ENCODE peak calls at places on chromosomes 6 and 20, in seven cellular contexts. J is SK-N-SH, X is GM12878, R is K562, Z is H1, M is GM12892, V is HepG2. Y is an unnamed sample.

GRCh38 chr6:44742828-44743372 is 355.4 kb downstream of the CDC5L start:
- DNase-seq in M (no peak), V (no peak), X (no peak), Z (no peak), R (no peak), J (no peak), Y (no peak)

GRCh38 chr6:136640132-136640915 is 90.1 kb upstream of the MAP7 start:
- DNase-seq in Z (no peak), R (no peak), J (no peak), X (no peak), M (no peak), V (no peak), Y (no peak)

GRCh38 chr20:24827603-24828295 is 121.3 kb upstream of the CST7 start:
- DNase-seq in V (no peak), X (no peak), M (no peak), Z (no peak), J (no peak), R (no peak), Y (no peak)

GRCh38 chr20:21704408-21705385 is 767 bp upstream of the PAX1 start:
- DNase-seq in Z (no peak), M (no peak), X (no peak), J (no peak), V (no peak), R (no peak), Y (no peak)

GRCh38 chr6:117531346-117531745 is 48.9 kb downstream of the DCBLD1 start:
- DNase-seq in M (no peak), V (no peak), J (no peak), X (no peak), R (no peak), Z (no peak), Y (no peak)

GRCh38 chr6:41489284-41489851 is 56.8 kb upstream of the FOXP4 start:
- DNase-seq in V (no peak), R (no peak), Z (no peak), M (no peak), J (peak; percentile 87), X (no peak), Y (no peak)

GRCh38 chr20:17806107-17806506 is 106.3 kb downstream of the BANF2 start:
- DNase-seq in X (no peak), V (no peak), R (no peak), Z (no peak), J (no peak), M (no peak), Y (no peak)

GRCh38 chr6:34486106-34486740 is 20.3 kb downstream of the PACSIN1 start:
- DNase-seq in V (no peak), M (no peak), R (no peak), X (no peak), J (peak; percentile 9), Z (no peak), Y (no peak)

GRCh38 chr6:77857421-77857820 is 204.6 kb downstream of the MEI4 start:
- DNase-seq in V (no peak), R (no peak), X (no peak), J (no peak), M (no peak), Z (no peak), Y (no peak)

GRCh38 chr6:120122401-120122800 is 772.8 kb upstream of the MAN1A1 start:
- DNase-seq in R (no peak), X (no peak), J (no peak), M (no peak), V (no peak), Z (no peak), Y (no peak)

GRCh38 chr6:1619106-1619665 is 9.5 kb downstream of the FOXC1 start:
- DNase-seq in X (no peak), V (no peak), M (no peak), R (no peak), Z (no peak), J (no peak), Y (no peak)

GRCh38 chr6:159886270-159886669 is 4.5 kb upstream of the MAS1 start:
- DNase-seq in V (no peak), M (no peak), R (no peak), Z (no peak), X (no peak), J (no peak), Y (no peak)

GRCh38 chr6:168968228-168968627 is 285.4 kb downstream of the THBS2 start:
- DNase-seq in Z (no peak), J (no peak), X (no peak), V (peak; percentile 44), R (no peak), M (no peak), Y (no peak)

GRCh38 chr6:125444234-125444949 is 142.6 kb upstream of the HDDC2 start:
- DNase-seq in M (no peak), R (no peak), V (no peak), Z (no peak), J (no peak), X (no peak), Y (no peak)

GRCh38 chr20:62916703-62917476 is 9.4 kb downstream of the DIDO1 start:
- DNase-seq in V (peak; percentile 96), J (no peak), Z (no peak), R (no peak), M (no peak), X (no peak), Y (no peak)

GRCh38 chr6:141548969-141549368 is 583.8 kb upstream of the GJE1 start:
- DNase-seq in X (no peak), Z (no peak), R (no peak), M (no peak), V (peak; percentile 38), J (no peak), Y (no peak)

GRCh38 chr6:30219244-30219643 is 6.0 kb upstream of the TRIM26 start:
- DNase-seq in J (peak; percentile 72), M (no peak), X (peak; percentile 23), Z (no peak), R (peak; percentile 46), V (peak; percentile 77), Y (no peak)

GRCh38 chr20:44664127-44664526 is 12.6 kb upstream of the ADA start:
- DNase-seq in Z (no peak), X (no peak), M (no peak), J (no peak), R (no peak), V (no peak), Y (no peak)

GRCh38 chr6:34145161-34146020 is 496 bp downstream of the GRM4 start:
- DNase-seq in Z (no peak), V (no peak), X (no peak), R (no peak), J (peak; percentile 78), M (no peak), Y (no peak)

GRCh38 chr6:111711476-111711875 is 105.8 kb upstream of the TRAF3IP2 start:
- DNase-seq in V (no peak), Z (no peak), R (no peak), X (no peak), J (peak; percentile 59), M (no peak), Y (no peak)

GRCh38 chr6:159170999-159171712 is 2.0 kb downstream of the FNDC1 start:
- DNase-seq in M (no peak), V (no peak), R (no peak), Z (no peak), X (no peak), J (no peak), Y (no peak)

GRCh38 chr6:52535711-52536423 is 41.0 kb downstream of the TRAM2 start:
- DNase-seq in X (no peak), M (no peak), R (no peak), V (no peak), J (no peak), Z (no peak), Y (no peak)

GRCh38 chr6:89669002-89669401 is 30.5 kb upstream of the LYRM2 start:
- DNase-seq in Z (no peak), M (no peak), J (no peak), X (no peak), V (no peak), R (no peak), Y (no peak)

GRCh38 chr20:25859649-25860530 is 163.2 kb upstream of the ZNF337 start:
- DNase-seq in X (no peak), V (peak; percentile 65), M (no peak), J (peak; percentile 77), R (peak; percentile 25), Z (no peak), Y (no peak)

DNA sequence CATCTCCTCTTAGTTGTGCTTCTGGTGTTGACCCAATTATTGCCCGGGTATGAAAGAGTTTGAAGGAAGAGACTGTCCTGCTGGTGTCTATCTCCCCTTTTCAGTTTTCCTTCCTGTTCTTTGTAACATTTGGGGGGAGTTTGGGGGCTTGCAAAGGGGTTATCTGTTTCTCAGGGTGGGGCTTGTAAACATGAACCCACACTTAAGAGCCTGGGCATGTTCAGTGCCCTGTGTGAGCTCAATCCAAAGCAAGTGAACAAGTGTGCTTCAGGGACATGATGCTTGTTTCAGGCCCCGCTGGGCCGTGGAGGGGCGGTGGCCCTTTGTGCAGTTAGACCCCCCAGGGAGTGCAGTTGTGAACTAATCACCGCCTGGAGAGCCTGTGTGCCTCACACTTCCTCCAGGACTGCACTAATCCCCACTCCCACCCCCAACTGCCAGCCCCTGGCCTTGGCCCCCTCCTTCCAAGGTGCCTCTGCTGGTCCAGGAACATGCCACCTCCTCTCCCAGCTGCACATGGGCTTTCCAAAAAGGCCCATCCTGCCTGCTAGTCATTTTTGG is 58.1 kb downstream of the RREB1 start:
- DNase-seq in M (no peak), R (peak; percentile 55), Z (no peak), V (no peak), J (no peak), X (no peak), Y (no peak)
- TF ChIP-seq TAF1 in M (no peak), R (peak; percentile 11), Z (no peak), V (no peak), J (no peak), X (no peak), Y (no peak)

GRCh38 chr6:148760568-148761531 is 14.0 kb downstream of the UST start:
- DNase-seq in M (no peak), J (no peak), X (peak; percentile 64), R (no peak), V (no peak), Z (no peak), Y (no peak)
- TF ChIP-seq POLR2AphosphoS5 in M (peak; percentile 54), J (no peak), X (peak; percentile 69), R (no peak), V (no peak), Z (no peak), Y (peak; percentile 66)

DNA sequence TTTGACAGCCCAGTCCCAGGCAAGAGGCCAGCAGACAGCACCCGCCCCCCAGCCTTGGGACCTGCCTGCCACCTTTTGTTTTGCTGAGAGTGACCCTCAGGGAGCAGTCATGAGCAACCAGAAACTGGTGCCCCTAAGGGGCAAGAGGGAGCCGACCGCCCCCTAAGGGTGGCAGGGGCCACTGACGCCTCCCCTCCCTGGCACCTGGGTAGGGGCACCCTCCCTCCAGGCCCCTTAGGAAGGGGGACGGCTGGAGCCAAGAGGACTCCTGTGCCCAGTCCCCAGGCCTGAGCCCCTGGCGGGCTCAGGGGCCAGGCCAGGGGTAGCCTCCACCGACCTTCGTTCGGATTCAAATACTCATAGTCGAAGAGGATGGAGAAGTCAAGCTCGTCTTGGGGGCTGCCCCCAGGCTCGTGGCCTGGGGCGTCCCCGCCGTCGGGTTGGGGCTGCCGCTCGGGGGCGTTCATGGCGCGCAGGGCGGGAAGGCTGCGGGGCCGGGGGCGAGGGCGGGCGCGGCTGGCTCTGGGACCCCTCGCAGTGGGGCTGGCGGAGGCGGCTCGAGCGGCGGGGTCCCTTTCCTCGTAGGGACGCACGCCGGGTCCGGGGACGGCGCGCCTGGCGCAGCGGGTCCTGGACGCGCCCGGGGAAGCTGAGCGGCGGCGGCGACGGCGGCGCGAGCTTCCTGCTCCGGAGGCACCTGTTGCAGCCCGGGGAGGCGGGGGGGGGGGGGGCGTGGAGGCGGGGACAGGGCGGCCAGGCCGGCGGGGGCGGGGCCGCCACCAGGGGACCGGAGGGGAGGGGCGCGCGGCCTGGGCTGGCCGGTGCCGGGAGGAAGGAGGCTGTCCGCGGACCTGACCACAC is at the start of gene NFATC2:
- DNase-seq in V (peak; percentile 65), J (peak; percentile 90), M (peak; percentile 86), R (peak; percentile 96), Z (peak; percentile 23), X (no peak), Y (peak; percentile 49)
- TF ChIP-seq TAF1 in V (peak; percentile 18), J (no peak), M (no peak), R (no peak), Z (no peak), X (no peak), Y (no peak)

GRCh38 chr6:27280064-27280539 is 32.0 kb downstream of the POM121L2 start:
- DNase-seq in R (peak; percentile 79), X (no peak), V (peak; percentile 65), J (peak; percentile 31), M (no peak), Z (no peak), Y (peak; percentile 20)
- TF ChIP-seq POLR2AphosphoS5 in R (no peak), X (no peak), V (no peak), J (no peak), M (no peak), Z (no peak), Y (no peak)

Y was measured in GM12891.